ENCODE peak calls at places on chromosomes 13 and 19, in six cellular contexts. V is fibroblast of lung, H is HepG2, B is PC-3, C is mammary epithelial cell, Q is IMR-90. X is an unnamed sample.

GRCh38 chr13:37945651-37946575 is 76.3 kb upstream of the TRPC4 start:
- DNase-seq in V (no peak), H (no peak), B (no peak), C (no peak), Q (no peak), X (no peak)

GRCh38 chr19:35483089-35483488 is 7.2 kb downstream of the KRTDAP start:
- DNase-seq in V (no peak), H (no peak), B (no peak), C (no peak), Q (no peak), X (no peak)

GRCh38 chr13:49220856-49221614 is 897 bp downstream of the MLNR start:
- DNase-seq in V (peak), H (no peak), B (no peak), C (no peak), Q (peak), X (no peak)

GRCh38 chr19:58409010-58409790 is 751 bp downstream of the ZNF584 start:
- DNase-seq in V (no peak), H (no peak), B (peak), C (no peak), Q (peak), X (no peak)

GRCh38 chr19:35313614-35314013 is 15.4 kb upstream of the CD22 start:
- DNase-seq in V (no peak), H (no peak), B (peak), C (no peak), Q (no peak), X (no peak)

GRCh38 chr13:21674271-21675009 is 3.6 kb downstream of the FGF9 start:
- DNase-seq in V (no peak), H (no peak), B (no peak), C (no peak), Q (no peak), X (no peak)

GRCh38 chr13:102401305-102401704 is 543 bp downstream of the FGF14 start:
- DNase-seq in V (no peak), H (no peak), B (no peak), C (peak), Q (no peak), X (peak)

GRCh38 chr13:84405286-84405685 is 523.0 kb upstream of the SLITRK1 start:
- DNase-seq in V (peak), H (no peak), B (no peak), C (no peak), Q (peak), X (peak)

GRCh38 chr19:17332677-17333581 is 1.7 kb downstream of the ANO8 start:
- DNase-seq in V (peak), H (peak), B (peak), C (peak), Q (peak), X (peak)

GRCh38 chr19:14059093-14059480 is 2.8 kb downstream of the PALM3 start:
- DNase-seq in V (no peak), H (no peak), B (no peak), C (no peak), Q (no peak), X (no peak)

GRCh38 chr19:38391911-38392464 is 3.5 kb downstream of the SPRED3 start:
- DNase-seq in V (no peak), H (no peak), B (no peak), C (no peak), Q (no peak), X (no peak)

GRCh38 chr13:97226788-97227627 is 4.9 kb downstream of the MBNL2 start:
- DNase-seq in V (no peak), H (no peak), B (no peak), C (no peak), Q (no peak), X (no peak)

GRCh38 chr13:51328488-51328887 is 11.0 kb upstream of the SERPINE3 start:
- DNase-seq in V (no peak), H (no peak), B (no peak), C (no peak), Q (no peak), X (no peak)
- TF ChIP-seq CTCF in V (no peak), H (no peak), B (no peak), C (no peak), Q (no peak), X (no peak)

GRCh38 chr13:27483421-27483820 is 33.1 kb upstream of the MTIF3 start:
- DNase-seq in V (no peak), H (no peak), B (no peak), C (no peak), Q (no peak), X (no peak)

GRCh38 chr13:27482996-27483395 is 32.6 kb upstream of the MTIF3 start:
- DNase-seq in V (no peak), H (no peak), B (no peak), C (no peak), Q (no peak), X (no peak)

GRCh38 chr13:27476943-27477681 is 26.7 kb upstream of the MTIF3 start:
- DNase-seq in V (peak), H (peak), B (peak), C (peak), Q (peak), X (no peak)

GRCh38 chr13:27481766-27482165 is 31.4 kb upstream of the MTIF3 start:
- DNase-seq in V (no peak), H (peak), B (peak), C (peak), Q (peak), X (no peak)
- H2AFZ ChIP-seq in V (no peak), H (no peak), B (no peak), C (no peak), Q (no peak), X (no peak)

GRCh38 chr19:53947624-53948023 is 15.1 kb upstream of the CACNG8 start:
- DNase-seq in V (no peak), H (peak), B (peak), C (no peak), Q (no peak), X (no peak)
- TF ChIP-seq CTCF in V (no peak), H (peak), B (peak), C (no peak), Q (no peak), X (no peak)

GRCh38 chr13:88217372-88217771 is 546.2 kb downstream of the SLITRK5 start:
- DNase-seq in V (peak), H (no peak), B (peak), C (no peak), Q (no peak), X (peak)
- H2AFZ ChIP-seq in V (no peak), H (no peak), B (no peak), C (no peak), Q (no peak), X (no peak)

GRCh38 chr13:106302843-106303242 is 232.6 kb downstream of the EFNB2 start:
- DNase-seq in V (no peak), H (no peak), B (no peak), C (no peak), Q (no peak), X (no peak)
- TF ChIP-seq CTCF in V (no peak), H (no peak), B (no peak), C (no peak), Q (no peak), X (no peak)

GRCh38 chr19:41879670-41880328 is 2.7 kb downstream of the CD79A start:
- DNase-seq in V (no peak), H (no peak), B (no peak), C (no peak), Q (no peak), X (no peak)

GRCh38 chr19:41880329-41880708 is 2.7 kb upstream of the ARHGEF1 start:
- DNase-seq in V (no peak), H (no peak), B (no peak), C (no peak), Q (no peak), X (no peak)

GRCh38 chr19:41883821-41884733 is 1.1 kb downstream of the ARHGEF1 start:
- DNase-seq in V (peak), H (peak), B (peak), C (peak), Q (peak), X (peak)

GRCh38 chr19:41883463-41883820 is 458 bp downstream of the ARHGEF1 start:
- DNase-seq in V (no peak), H (no peak), B (no peak), C (no peak), Q (no peak), X (no peak)

GRCh38 chr19:41882568-41883462 is at the start of gene ARHGEF1:
- DNase-seq in V (peak), H (no peak), B (peak), C (peak), Q (no peak), X (no peak)
- H2AFZ ChIP-seq in V (peak), H (no peak), B (peak), C (peak), Q (peak), X (peak)

GRCh38 chr19:1725100-1726064 is 27.9 kb upstream of the ONECUT3 start:
- DNase-seq in V (peak), H (peak), B (peak), C (peak), Q (peak), X (no peak)
- TF ChIP-seq CTCF in V (no peak), H (no peak), B (no peak), C (peak), Q (no peak), X (no peak)

GRCh38 chr19:3096902-3097326 is 2.8 kb downstream of the GNA11 start:
- DNase-seq in V (no peak), H (peak), B (no peak), C (no peak), Q (no peak), X (no peak)

GRCh38 chr19:3097442-3097871 is 3.3 kb downstream of the GNA11 start:
- DNase-seq in V (no peak), H (no peak), B (no peak), C (peak), Q (no peak), X (no peak)

GRCh38 chr19:3099347-3100145 is 5.4 kb downstream of the GNA11 start:
- DNase-seq in V (no peak), H (no peak), B (no peak), C (no peak), Q (no peak), X (no peak)

GRCh38 chr19:3098515-3099346 is 4.6 kb downstream of the GNA11 start:
- DNase-seq in V (no peak), H (no peak), B (no peak), C (peak), Q (peak), X (no peak)

DNA sequence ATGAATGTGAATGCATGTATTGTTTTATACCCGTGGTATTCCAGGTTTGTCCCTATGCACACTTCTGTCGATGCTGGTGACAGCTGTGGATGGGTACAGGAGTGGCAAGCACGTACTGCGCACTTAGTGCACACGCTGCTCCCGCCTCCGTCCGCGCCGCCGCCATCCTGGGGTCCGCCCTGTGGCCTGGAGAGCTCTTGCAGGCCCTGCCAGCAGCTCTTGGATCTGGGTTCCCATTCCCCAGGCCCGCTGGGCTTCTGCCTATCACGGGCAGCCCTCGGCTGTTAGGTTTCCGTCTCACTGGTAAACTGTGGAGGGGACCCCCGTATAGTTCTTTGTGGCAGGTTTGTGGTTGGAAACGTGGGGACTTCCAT is 4.0 kb downstream of the GNA11 start:
- DNase-seq in V (no peak), H (no peak), B (no peak), C (peak), Q (no peak), X (no peak)
- H2AFZ ChIP-seq in V (no peak), H (no peak), B (no peak), C (peak), Q (peak), X (no peak)

DNA sequence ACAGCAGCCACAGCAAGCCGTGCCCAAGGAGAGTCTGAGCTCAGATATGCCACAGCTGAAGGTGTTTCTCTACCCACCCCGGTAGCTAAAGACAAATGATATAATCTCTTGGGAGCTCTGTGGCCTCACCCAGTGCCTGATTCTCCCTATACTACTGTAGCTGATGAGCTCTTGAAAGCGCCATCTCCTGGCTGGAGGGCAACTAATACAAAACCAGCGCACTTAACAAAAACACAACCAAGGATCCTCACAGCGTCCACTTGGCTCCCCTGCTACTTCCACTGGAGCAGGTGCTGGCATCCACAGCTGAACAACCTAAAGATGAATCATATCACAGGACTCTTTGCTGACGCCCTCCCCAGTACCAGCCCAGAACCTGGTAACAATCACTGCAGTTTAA is 1212.0 kb downstream of the PCDH17 start:
- DNase-seq in V (no peak), H (peak), B (no peak), C (no peak), Q (no peak), X (no peak)
- TF ChIP-seq CTCF in V (no peak), H (peak), B (no peak), C (no peak), Q (no peak), X (no peak)

GRCh38 chr19:55166530-55167268 is at the start of gene DNAAF3:
- DNase-seq in V (peak), H (peak), B (peak), C (peak), Q (peak), X (peak)

GRCh38 chr19:55171440-55171839 is 5.0 kb upstream of the DNAAF3 start:
- DNase-seq in V (no peak), H (no peak), B (no peak), C (no peak), Q (no peak), X (no peak)

GRCh38 chr19:55172741-55173140 is 6.3 kb upstream of the DNAAF3 start:
- DNase-seq in V (peak), H (no peak), B (peak), C (peak), Q (peak), X (peak)

GRCh38 chr19:55165952-55166529 is 372 bp downstream of the DNAAF3 start:
- DNase-seq in V (peak), H (peak), B (peak), C (peak), Q (peak), X (peak)

GRCh38 chr19:55169136-55169535 is 2.7 kb upstream of the DNAAF3 start:
- DNase-seq in V (no peak), H (no peak), B (no peak), C (no peak), Q (no peak), X (no peak)
- H2AFZ ChIP-seq in V (no peak), H (no peak), B (no peak), C (no peak), Q (no peak), X (no peak)

X was measured in astrocyte.